ENCODE peak calls at places on chromosome 2, in nine cellular contexts. Y is COR-L47; Z is GM23248; L is fibroblast of mammary gland; K is CD8-positive, alpha-beta T cell; S is PC-9; N is endothelial cell; T is AML-193; C is substantia nigra. G is an unnamed sample.

GRCh38 chr2:121554998-121555397 is 24.3 kb downstream of the RNU4ATAC start:
- DNase-seq in Y (no peak), Z (no peak), L (no peak), K (no peak), S (no peak), N (no peak), T (no peak), C (no peak), G (no peak)

GRCh38 chr2:100321181-100321880 is 970 bp downstream of the LONRF2 start:
- DNase-seq in Y (peak), Z (peak), L (peak), K (no peak), S (no peak), N (peak), T (no peak), C (no peak), G (no peak)

GRCh38 chr2:26515771-26516170 is 37.8 kb upstream of the OTOF start:
- DNase-seq in Y (no peak), Z (no peak), L (no peak), K (no peak), S (no peak), N (no peak), T (no peak), C (no peak), G (no peak)

GRCh38 chr2:3105814-3106569 is 271.6 kb downstream of the EIPR1 start:
- DNase-seq in Y (no peak), Z (no peak), L (no peak), K (no peak), S (no peak), N (no peak), T (no peak), C (no peak), G (no peak)

GRCh38 chr2:238898534-238899281 is 50.8 kb downstream of the TWIST2 start:
- DNase-seq in Y (no peak), Z (peak), L (no peak), K (no peak), S (no peak), N (no peak), T (no peak), C (no peak), G (no peak)

GRCh38 chr2:239600194-239600593 is 199.4 kb upstream of the HDAC4 start:
- DNase-seq in Y (no peak), Z (no peak), L (no peak), K (no peak), S (no peak), N (no peak), T (no peak), C (no peak), G (no peak)

GRCh38 chr2:200405599-200406298 is 99.3 kb downstream of the SPATS2L start:
- DNase-seq in Y (peak), Z (peak), L (peak), K (no peak), S (peak), N (no peak), T (no peak), C (no peak), G (peak)

GRCh38 chr2:216064684-216065083 is 16.9 kb downstream of the PECR start:
- DNase-seq in Y (no peak), Z (no peak), L (no peak), K (no peak), S (no peak), N (no peak), T (no peak), C (no peak), G (no peak)

GRCh38 chr2:47897191-47897955 is 8.9 kb downstream of the FBXO11 start:
- DNase-seq in Y (no peak), Z (no peak), L (no peak), K (no peak), S (no peak), N (no peak), T (no peak), C (no peak), G (no peak)

GRCh38 chr2:178767099-178768060 is 39.8 kb downstream of the TTN start:
- DNase-seq in Y (peak), Z (no peak), L (no peak), K (no peak), S (no peak), N (no peak), T (no peak), C (no peak), G (no peak)